ENCODE peak calls at places on chromosome 4, in eight cellular contexts. One of them, this sample, is unnamed.

GRCh38 chr4:98514930-98515809 is 143.2 kb downstream of the TSPAN5 start:
- DNase-seq in heart left ventricle: no peak
- DNase-seq in upper lobe of left lung: no peak
- DNase-seq in transverse colon: no peak
- DNase-seq in Peyer's patch: no peak
- DNase-seq in IMR-90: peak
- DNase-seq in tibial nerve: peak
- DNase-seq in A549: no peak
- DNase-seq in this sample: no peak

GRCh38 chr4:165515201-165515600 is 136.4 kb downstream of the CPE start:
- DNase-seq in heart left ventricle: no peak
- DNase-seq in IMR-90: no peak
- DNase-seq in transverse colon: no peak
- DNase-seq in A549: no peak
- DNase-seq in upper lobe of left lung: no peak
- DNase-seq in tibial nerve: no peak
- DNase-seq in Peyer's patch: no peak
- DNase-seq in this sample: no peak

GRCh38 chr4:8473198-8473919 is 32.8 kb downstream of the TRMT44 start:
- DNase-seq in A549: no peak
- DNase-seq in transverse colon: no peak
- DNase-seq in tibial nerve: peak
- DNase-seq in Peyer's patch: no peak
- DNase-seq in upper lobe of left lung: no peak
- DNase-seq in IMR-90: no peak
- DNase-seq in heart left ventricle: no peak
- DNase-seq in this sample: no peak

GRCh38 chr4:137509855-137510282 is 22.4 kb downstream of the PCDH18 start:
- DNase-seq in tibial nerve: no peak
- DNase-seq in A549: no peak
- DNase-seq in upper lobe of left lung: no peak
- DNase-seq in Peyer's patch: no peak
- DNase-seq in IMR-90: no peak
- DNase-seq in heart left ventricle: no peak
- DNase-seq in transverse colon: no peak
- DNase-seq in this sample: no peak

GRCh38 chr4:142088906-142089305 is 452.5 kb downstream of the IL15 start:
- DNase-seq in A549: no peak
- DNase-seq in upper lobe of left lung: no peak
- DNase-seq in heart left ventricle: no peak
- DNase-seq in transverse colon: no peak
- DNase-seq in Peyer's patch: no peak
- DNase-seq in tibial nerve: no peak
- DNase-seq in IMR-90: peak
- DNase-seq in this sample: no peak

GRCh38 chr4:70901607-70901983 is 574 bp upstream of the MOB1B start:
- DNase-seq in transverse colon: no peak
- DNase-seq in upper lobe of left lung: no peak
- DNase-seq in IMR-90: no peak
- DNase-seq in heart left ventricle: no peak
- DNase-seq in A549: no peak
- DNase-seq in Peyer's patch: no peak
- DNase-seq in tibial nerve: peak
- DNase-seq in this sample: no peak

GRCh38 chr4:152209772-152210493 is 326.0 kb downstream of the FBXW7 start:
- DNase-seq in tibial nerve: no peak
- DNase-seq in upper lobe of left lung: no peak
- DNase-seq in Peyer's patch: no peak
- DNase-seq in A549: no peak
- DNase-seq in IMR-90: no peak
- DNase-seq in heart left ventricle: no peak
- DNase-seq in transverse colon: no peak
- DNase-seq in this sample: no peak

GRCh38 chr4:78940752-78941151 is 1.5 kb upstream of the PAQR3 start:
- DNase-seq in upper lobe of left lung: no peak
- DNase-seq in A549: no peak
- DNase-seq in Peyer's patch: no peak
- DNase-seq in transverse colon: no peak
- DNase-seq in IMR-90: no peak
- DNase-seq in tibial nerve: no peak
- DNase-seq in heart left ventricle: no peak
- DNase-seq in this sample: no peak

GRCh38 chr4:76388160-76388908 is 32.6 kb downstream of the CCDC158 start:
- DNase-seq in A549: peak
- DNase-seq in transverse colon: no peak
- DNase-seq in tibial nerve: no peak
- DNase-seq in heart left ventricle: no peak
- DNase-seq in upper lobe of left lung: no peak
- DNase-seq in IMR-90: no peak
- DNase-seq in Peyer's patch: no peak
- DNase-seq in this sample: no peak

GRCh38 chr4:181613210-181613609 is 630.0 kb upstream of the TENM3 start:
- DNase-seq in tibial nerve: no peak
- DNase-seq in A549: no peak
- DNase-seq in transverse colon: no peak
- DNase-seq in heart left ventricle: no peak
- DNase-seq in Peyer's patch: no peak
- DNase-seq in IMR-90: no peak
- DNase-seq in upper lobe of left lung: no peak
- DNase-seq in this sample: no peak

GRCh38 chr4:88697113-88697512 is 516 bp downstream of the NAP1L5 start:
- DNase-seq in tibial nerve: peak
- DNase-seq in upper lobe of left lung: no peak
- DNase-seq in heart left ventricle: peak
- DNase-seq in transverse colon: peak
- DNase-seq in Peyer's patch: no peak
- DNase-seq in IMR-90: peak
- DNase-seq in A549: no peak
- DNase-seq in this sample: no peak

GRCh38 chr4:88693792-88694191 is 3.8 kb downstream of the NAP1L5 start:
- DNase-seq in Peyer's patch: no peak
- DNase-seq in A549: no peak
- DNase-seq in tibial nerve: no peak
- DNase-seq in heart left ventricle: no peak
- DNase-seq in IMR-90: no peak
- DNase-seq in upper lobe of left lung: no peak
- DNase-seq in transverse colon: no peak
- DNase-seq in this sample: no peak

GRCh38 chr4:88696620-88697019 is 1.0 kb downstream of the NAP1L5 start:
- DNase-seq in tibial nerve: no peak
- DNase-seq in Peyer's patch: no peak
- DNase-seq in heart left ventricle: no peak
- DNase-seq in transverse colon: no peak
- DNase-seq in IMR-90: peak
- DNase-seq in upper lobe of left lung: no peak
- DNase-seq in A549: no peak
- DNase-seq in this sample: no peak

GRCh38 chr4:88698539-88698938 is 910 bp upstream of the NAP1L5 start:
- DNase-seq in IMR-90: no peak
- DNase-seq in heart left ventricle: no peak
- DNase-seq in upper lobe of left lung: no peak
- DNase-seq in Peyer's patch: no peak
- DNase-seq in tibial nerve: no peak
- DNase-seq in A549: no peak
- DNase-seq in transverse colon: no peak
- DNase-seq in this sample: no peak

DNA sequence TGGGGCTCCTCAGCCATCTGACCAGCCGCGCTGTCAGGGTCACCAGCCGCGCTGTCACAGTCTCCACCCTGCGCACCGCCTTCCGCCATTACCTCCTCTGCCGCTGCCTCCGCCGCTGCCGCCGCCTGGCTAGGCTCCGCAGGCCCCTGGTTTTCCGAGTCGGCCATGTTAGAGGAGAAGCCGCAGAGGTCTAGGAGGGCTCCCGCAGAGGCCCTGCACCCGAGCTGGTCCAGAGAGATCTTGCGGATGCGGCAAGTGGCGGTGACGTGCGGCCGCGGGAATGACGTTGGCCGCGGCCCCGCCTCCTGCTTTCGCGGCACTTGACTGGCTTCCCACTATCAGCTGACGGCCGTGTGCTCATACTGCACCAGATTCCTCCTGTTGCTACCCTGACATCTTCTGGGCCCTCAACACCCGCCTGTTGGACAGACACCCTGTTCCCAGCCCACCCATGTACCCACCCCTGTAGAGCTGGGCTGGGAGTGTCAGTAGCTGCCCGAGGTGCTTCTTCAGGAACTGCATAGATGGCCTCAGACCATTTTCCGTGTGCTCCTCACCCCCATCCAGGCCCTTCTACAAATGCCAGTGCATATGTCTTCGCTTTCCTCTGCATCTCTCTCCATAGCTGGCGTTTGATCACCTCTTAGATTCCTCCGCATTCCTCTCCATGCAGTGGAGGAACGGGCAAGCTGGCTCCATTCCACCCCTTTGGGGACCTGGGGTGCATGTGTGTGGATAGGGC is at the start of gene NAP1L5:
- DNase-seq in IMR-90: peak
- DNase-seq in transverse colon: peak
- DNase-seq in heart left ventricle: peak
- DNase-seq in tibial nerve: peak
- DNase-seq in upper lobe of left lung: peak
- DNase-seq in Peyer's patch: peak
- DNase-seq in A549: peak
- DNase-seq in this sample: peak
- TF ChIP-seq POLR2A in IMR-90: peak
- TF ChIP-seq POLR2A in transverse colon: no peak
- TF ChIP-seq POLR2A in heart left ventricle: peak
- TF ChIP-seq POLR2A in tibial nerve: peak
- TF ChIP-seq POLR2A in upper lobe of left lung: no peak
- TF ChIP-seq POLR2A in Peyer's patch: peak
- TF ChIP-seq POLR2A in A549: no peak
- TF ChIP-seq POLR2A in this sample: no peak

GRCh38 chr4:4866833-4867744 is 7.6 kb downstream of the MSX1 start:
- DNase-seq in Peyer's patch: no peak
- DNase-seq in upper lobe of left lung: no peak
- DNase-seq in A549: no peak
- DNase-seq in transverse colon: no peak
- DNase-seq in heart left ventricle: peak
- DNase-seq in tibial nerve: no peak
- DNase-seq in IMR-90: no peak
- DNase-seq in this sample: no peak

GRCh38 chr4:4865705-4866123 is 6.2 kb downstream of the MSX1 start:
- DNase-seq in upper lobe of left lung: no peak
- DNase-seq in tibial nerve: no peak
- DNase-seq in A549: no peak
- DNase-seq in heart left ventricle: no peak
- DNase-seq in Peyer's patch: no peak
- DNase-seq in IMR-90: no peak
- DNase-seq in transverse colon: no peak
- DNase-seq in this sample: no peak

GRCh38 chr4:4867745-4868505 is 8.5 kb downstream of the MSX1 start:
- DNase-seq in IMR-90: no peak
- DNase-seq in A549: no peak
- DNase-seq in upper lobe of left lung: no peak
- DNase-seq in transverse colon: no peak
- DNase-seq in Peyer's patch: no peak
- DNase-seq in heart left ventricle: no peak
- DNase-seq in tibial nerve: no peak
- DNase-seq in this sample: no peak

GRCh38 chr4:4864940-4865704 is 5.7 kb downstream of the MSX1 start:
- DNase-seq in A549: no peak
- DNase-seq in upper lobe of left lung: no peak
- DNase-seq in transverse colon: no peak
- DNase-seq in IMR-90: no peak
- DNase-seq in heart left ventricle: no peak
- DNase-seq in Peyer's patch: no peak
- DNase-seq in tibial nerve: no peak
- DNase-seq in this sample: no peak

DNA sequence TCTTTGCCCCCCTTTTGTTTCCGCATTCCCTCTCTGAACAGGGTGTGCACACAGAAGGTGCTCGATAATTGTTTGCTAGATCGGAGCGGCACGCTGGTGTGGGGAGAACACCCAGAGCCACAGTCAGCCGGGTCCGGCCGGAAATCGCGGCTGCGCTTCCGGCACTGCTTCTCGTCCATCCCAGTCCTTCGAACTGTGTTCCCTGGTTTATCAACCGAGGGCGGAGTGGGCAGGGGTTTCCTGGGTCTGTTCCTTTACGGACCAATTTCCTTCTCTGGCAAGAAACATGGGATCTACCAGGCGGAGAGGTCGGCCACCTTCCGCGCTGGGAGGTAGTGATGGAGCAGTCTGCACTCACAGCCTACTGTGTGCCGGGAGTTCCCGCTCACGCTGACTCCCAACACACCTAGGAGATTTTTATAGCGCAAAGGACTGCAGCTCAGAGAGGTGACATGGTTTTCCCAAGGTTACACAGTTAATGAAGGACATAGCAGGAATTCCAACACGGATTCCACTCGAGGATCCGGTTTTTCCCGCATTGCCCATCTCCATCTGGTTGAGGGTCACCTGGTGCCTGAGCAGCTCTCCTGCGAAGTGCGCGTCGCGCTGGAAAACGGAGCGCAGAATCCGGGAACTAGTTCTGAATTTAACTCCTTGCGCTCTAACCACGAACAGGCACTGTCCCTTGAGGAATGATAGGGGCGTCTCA is 6.8 kb downstream of the MSX1 start:
- DNase-seq in IMR-90: no peak
- DNase-seq in heart left ventricle: no peak
- DNase-seq in Peyer's patch: no peak
- DNase-seq in transverse colon: no peak
- DNase-seq in upper lobe of left lung: no peak
- DNase-seq in A549: no peak
- DNase-seq in tibial nerve: no peak
- DNase-seq in this sample: no peak
- H3K4me3 ChIP-seq in IMR-90: peak
- H3K4me3 ChIP-seq in heart left ventricle: peak
- H3K4me3 ChIP-seq in Peyer's patch: no peak
- H3K4me3 ChIP-seq in transverse colon: peak
- H3K4me3 ChIP-seq in upper lobe of left lung: no peak
- H3K4me3 ChIP-seq in A549: peak
- H3K4me3 ChIP-seq in tibial nerve: peak
- H3K4me3 ChIP-seq in this sample: peak

DNA sequence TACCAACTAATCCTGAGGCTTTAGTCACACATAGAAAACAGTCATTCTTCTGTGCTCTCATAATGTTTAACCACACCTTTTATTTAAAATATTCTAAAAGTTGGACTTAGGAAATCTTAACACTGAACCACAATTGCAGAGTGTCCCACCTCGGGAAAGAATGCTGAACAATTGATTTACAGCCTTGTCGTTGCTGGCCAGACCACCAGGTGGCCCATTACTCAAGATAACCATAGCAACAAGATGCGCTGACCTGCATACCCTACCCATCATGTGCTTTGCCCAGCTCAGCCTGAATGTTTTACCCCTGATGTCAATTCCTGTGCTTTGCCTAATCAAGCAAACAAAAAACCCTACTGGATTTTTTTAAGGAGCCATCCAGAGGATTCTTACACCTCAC is 100.7 kb downstream of the ARSJ start:
- DNase-seq in IMR-90: peak
- DNase-seq in upper lobe of left lung: no peak
- DNase-seq in tibial nerve: no peak
- DNase-seq in A549: peak
- DNase-seq in transverse colon: no peak
- DNase-seq in heart left ventricle: no peak
- DNase-seq in Peyer's patch: no peak
- DNase-seq in this sample: no peak
- H3K27ac ChIP-seq in IMR-90: no peak
- H3K27ac ChIP-seq in upper lobe of left lung: no peak
- H3K27ac ChIP-seq in tibial nerve: no peak
- H3K27ac ChIP-seq in A549: no peak
- H3K27ac ChIP-seq in transverse colon: no peak
- H3K27ac ChIP-seq in heart left ventricle: no peak
- H3K27ac ChIP-seq in Peyer's patch: no peak
- H3K27ac ChIP-seq in this sample: no peak

GRCh38 chr4:183905593-183906485 is 732 bp downstream of the STOX2 start:
- DNase-seq in heart left ventricle: peak
- DNase-seq in IMR-90: peak
- DNase-seq in upper lobe of left lung: peak
- DNase-seq in tibial nerve: peak
- DNase-seq in Peyer's patch: no peak
- DNase-seq in transverse colon: peak
- DNase-seq in A549: peak
- DNase-seq in this sample: no peak
- TF ChIP-seq POLR2A in heart left ventricle: no peak
- TF ChIP-seq POLR2A in IMR-90: no peak
- TF ChIP-seq POLR2A in upper lobe of left lung: no peak
- TF ChIP-seq POLR2A in tibial nerve: no peak
- TF ChIP-seq POLR2A in Peyer's patch: no peak
- TF ChIP-seq POLR2A in transverse colon: peak
- TF ChIP-seq POLR2A in A549: no peak
- TF ChIP-seq POLR2A in this sample: no peak